ENCODE peak calls at places on chromosomes 5 and 9, in nine cellular contexts. M is A549, X is heart left ventricle, N is ovary, U is H1, Z is transverse colon, J is endothelial cell of umbilical vein, C is body of pancreas, G is right lobe of liver. E is an unnamed sample. For H3K9me3, the result is how much of the 10 kb centered on the place peaks cover.

GRCh38 chr5:59745422-59745863 is 148.1 kb downstream of the PDE4D start:
- DNase-seq in M (peak), X (peak), N (no peak), U (no peak), Z (peak), J (no peak), C (peak), G (no peak), E (no peak)

GRCh38 chr9:90140131-90140818 is 502.3 kb downstream of the DIRAS2 start:
- DNase-seq in M (no peak), X (no peak), N (no peak), U (no peak), Z (no peak), J (no peak), C (no peak), G (no peak), E (no peak)

GRCh38 chr9:30075451-30076199 is 2308.8 kb upstream of the ACO1 start:
- DNase-seq in M (peak), X (no peak), N (no peak), U (no peak), Z (no peak), J (no peak), C (no peak), G (no peak), E (no peak)

GRCh38 chr5:62786099-62786498 is 207.5 kb downstream of the LRRC70 start:
- DNase-seq in M (no peak), X (no peak), N (no peak), U (no peak), Z (no peak), J (no peak), C (no peak), G (no peak), E (no peak)

GRCh38 chr5:56516936-56517521 is 283.9 kb upstream of the ANKRD55 start:
- DNase-seq in M (no peak), X (no peak), N (no peak), U (no peak), Z (no peak), J (peak), C (peak), G (no peak), E (peak)

GRCh38 chr9:114371343-114371985 is 16.3 kb downstream of the AKNA start:
- DNase-seq in M (no peak), X (no peak), N (no peak), U (no peak), Z (no peak), J (no peak), C (no peak), G (no peak), E (no peak)

GRCh38 chr5:45697211-45697610 is 1.0 kb upstream of the HCN1 start:
- DNase-seq in M (no peak), X (no peak), N (no peak), U (no peak), Z (no peak), J (no peak), C (no peak), G (no peak), E (no peak)

GRCh38 chr9:111598730-111599091 is 736 bp downstream of the PTGR1 start:
- DNase-seq in M (no peak), X (peak), N (peak), U (no peak), Z (peak), J (peak), C (peak), G (no peak), E (peak)

GRCh38 chr9:16726023-16726422 is 144.4 kb downstream of the BNC2 start:
- DNase-seq in M (peak), X (no peak), N (no peak), U (no peak), Z (no peak), J (peak), C (no peak), G (no peak), E (peak)

GRCh38 chr9:129221233-129221632 is 43.2 kb upstream of the IER5L start:
- DNase-seq in M (no peak), X (no peak), N (no peak), U (no peak), Z (no peak), J (no peak), C (peak), G (no peak), E (peak)

GRCh38 chr5:60280943-60281342 is 387.4 kb upstream of the PDE4D start:
- DNase-seq in M (no peak), X (no peak), N (no peak), U (no peak), Z (no peak), J (no peak), C (no peak), G (no peak), E (no peak)

GRCh38 chr5:11793396-11793795 is 110.8 kb downstream of the CTNND2 start:
- DNase-seq in M (no peak), X (no peak), N (no peak), U (no peak), Z (no peak), J (no peak), C (no peak), G (no peak), E (no peak)

GRCh38 chr9:131275332-131276106 is 791 bp downstream of the FAM78A start:
- DNase-seq in M (no peak), X (peak), N (no peak), U (no peak), Z (peak), J (peak), C (no peak), G (no peak), E (no peak)

GRCh38 chr5:126780165-126780827 is 3.4 kb downstream of the LMNB1 start:
- DNase-seq in M (peak), X (no peak), N (peak), U (no peak), Z (peak), J (peak), C (peak), G (no peak), E (peak)

GRCh38 chr9:92035146-92035545 is 80.1 kb downstream of the SPTLC1 start:
- DNase-seq in M (no peak), X (no peak), N (no peak), U (no peak), Z (no peak), J (no peak), C (no peak), G (no peak), E (no peak)

GRCh38 chr5:51644976-51645375 is 261.7 kb downstream of the ISL1 start:
- DNase-seq in M (no peak), X (no peak), N (no peak), U (no peak), Z (no peak), J (no peak), C (no peak), G (no peak), E (no peak)

GRCh38 chr5:104444656-104445055 is 882.1 kb upstream of the NUDT12 start:
- DNase-seq in M (no peak), X (no peak), N (no peak), U (no peak), Z (no peak), J (no peak), C (no peak), G (no peak), E (no peak)

DNA sequence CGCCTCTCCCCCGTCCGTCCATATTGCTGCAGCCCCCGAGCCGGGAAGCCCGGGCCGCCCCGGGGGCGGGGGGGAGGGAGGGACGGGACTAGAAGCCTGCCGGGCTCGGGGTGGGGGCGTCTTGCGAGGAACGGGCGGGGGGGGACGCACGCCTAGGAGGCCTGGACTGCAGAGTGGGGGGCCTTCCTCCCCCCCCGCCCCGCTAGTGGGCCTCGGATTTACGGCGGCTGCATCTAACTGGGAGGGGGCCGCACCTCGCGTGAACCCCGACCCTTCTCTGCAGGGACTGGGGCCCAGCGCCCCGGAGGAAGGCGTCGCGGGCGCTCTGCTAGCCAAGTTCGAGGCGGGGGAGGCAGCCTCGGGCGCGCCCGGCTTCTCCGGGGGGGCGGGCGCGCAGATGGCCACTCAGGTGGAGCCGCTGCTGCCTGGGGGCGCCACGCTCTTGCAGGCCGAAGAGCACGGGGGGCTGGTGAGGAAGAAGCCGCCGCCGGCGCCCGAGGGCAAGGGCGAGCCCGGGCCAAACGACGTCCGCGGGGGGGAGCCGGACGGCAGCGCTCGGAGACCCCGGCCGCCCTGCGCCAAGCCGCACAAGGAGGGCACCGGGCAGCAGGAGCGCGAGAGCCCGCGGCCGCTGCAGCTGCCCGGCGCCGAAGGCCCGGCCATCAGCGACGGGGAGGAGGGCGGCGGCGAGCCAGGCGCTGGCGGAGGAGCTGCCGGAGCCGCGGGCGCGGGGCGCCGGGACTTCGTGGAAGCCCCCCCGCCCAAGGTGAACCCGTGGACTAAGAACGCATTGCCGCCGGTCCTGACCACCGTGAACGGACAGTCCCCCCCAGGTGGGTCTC is at the start of gene LARP1:
- DNase-seq in M (peak), X (peak), N (no peak), U (no peak), Z (peak), J (peak), C (peak), G (peak), E (peak)
- TF ChIP-seq POLR2A in M (no peak), X (no peak), N (no peak), U (no peak), Z (peak), J (no peak), C (peak), G (no peak), E (no peak)

DNA sequence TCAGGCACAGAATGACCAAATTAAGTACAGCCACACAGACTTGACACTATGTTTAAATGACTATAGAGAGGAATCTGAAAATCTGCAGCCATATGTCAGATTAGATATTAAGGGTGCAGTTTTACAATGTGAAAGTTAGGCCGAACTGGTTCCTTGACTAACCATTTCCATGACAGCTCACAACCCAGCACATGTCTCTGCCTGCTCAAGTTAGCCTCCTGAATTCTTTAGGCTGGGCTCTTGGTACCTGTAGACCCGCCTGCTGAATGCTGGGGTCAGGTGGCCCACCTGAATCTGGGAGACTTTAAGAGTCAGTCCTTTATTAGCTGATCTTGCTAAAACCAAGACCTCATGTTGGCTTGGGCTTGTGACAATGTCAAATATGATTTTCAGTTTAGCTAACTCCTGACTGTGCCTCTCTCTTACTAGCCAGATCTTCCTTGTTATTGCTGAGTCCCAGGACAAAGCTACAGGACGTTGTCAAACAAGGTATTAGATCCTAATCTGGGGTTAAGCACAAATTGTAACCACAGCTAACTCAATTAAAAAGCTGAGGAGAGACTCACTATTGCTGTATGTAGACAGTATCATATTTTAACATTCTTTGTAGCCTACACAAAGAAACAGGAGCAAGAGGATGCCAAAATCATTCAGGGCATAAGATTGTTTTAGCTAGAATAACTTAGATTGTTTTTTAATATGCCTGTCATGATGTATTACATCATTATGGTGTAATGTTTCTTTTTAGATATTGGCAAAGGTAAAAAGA is 490.9 kb downstream of the SEMA5A start:
- DNase-seq in M (no peak), X (no peak), N (no peak), U (no peak), Z (no peak), J (no peak), C (no peak), G (no peak), E (no peak)
- H3K9me3 ChIP-seq in M (under half), X (under half), N (under half), U (under half), Z (under half), J (under half), C (under half), G (under half), E (under half)

GRCh38 chr9:77752566-77752965 is 104.4 kb upstream of the GNA14 start:
- DNase-seq in M (no peak), X (no peak), N (no peak), U (no peak), Z (no peak), J (no peak), C (no peak), G (no peak), E (peak)
- TF ChIP-seq CTCF in M (no peak), X (no peak), N (no peak), U (no peak), Z (no peak), J (no peak), C (no peak), G (no peak), E (no peak)

DNA sequence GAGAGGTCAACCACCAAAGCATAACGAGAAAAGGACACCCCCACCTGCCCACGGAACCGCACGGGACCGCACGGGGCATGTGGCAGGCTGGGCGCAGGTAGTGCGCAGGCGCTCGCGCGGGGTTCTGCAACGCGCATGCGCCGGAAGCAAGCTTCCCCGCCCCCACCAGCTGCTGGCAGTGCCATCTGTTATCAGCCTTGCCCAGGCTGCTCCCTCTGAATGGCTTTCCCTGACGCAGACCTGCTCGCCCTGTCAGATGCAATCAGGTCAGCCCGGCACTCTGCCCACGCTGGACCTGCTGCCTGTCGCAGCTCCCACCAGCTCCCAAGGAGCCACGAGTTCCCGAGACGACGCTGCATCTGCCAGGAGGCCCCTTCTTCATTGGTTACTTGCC is 22.8 kb downstream of the PTCH1 start:
- DNase-seq in M (no peak), X (no peak), N (no peak), U (no peak), Z (peak), J (no peak), C (peak), G (no peak), E (no peak)
- TF ChIP-seq POLR2A in M (no peak), X (no peak), N (no peak), U (no peak), Z (no peak), J (no peak), C (no peak), G (no peak), E (no peak)

GRCh38 chr9:40926404-40927259 is 201.8 kb downstream of the FOXD4L6 start:
- DNase-seq in M (no peak), X (no peak), N (no peak), U (no peak), Z (no peak), J (no peak), C (no peak), G (no peak), E (no peak)

GRCh38 chr9:40925149-40925548 is 203.3 kb downstream of the FOXD4L6 start:
- DNase-seq in M (no peak), X (no peak), N (no peak), U (no peak), Z (no peak), J (no peak), C (no peak), G (no peak), E (no peak)

GRCh38 chr9:40927851-40928802 is 200.4 kb downstream of the FOXD4L6 start:
- DNase-seq in M (no peak), X (no peak), N (no peak), U (no peak), Z (no peak), J (no peak), C (no peak), G (no peak), E (no peak)

GRCh38 chr9:40927260-40927631 is 201.2 kb downstream of the FOXD4L6 start:
- DNase-seq in M (no peak), X (no peak), N (no peak), U (no peak), Z (no peak), J (no peak), C (no peak), G (no peak), E (no peak)

DNA sequence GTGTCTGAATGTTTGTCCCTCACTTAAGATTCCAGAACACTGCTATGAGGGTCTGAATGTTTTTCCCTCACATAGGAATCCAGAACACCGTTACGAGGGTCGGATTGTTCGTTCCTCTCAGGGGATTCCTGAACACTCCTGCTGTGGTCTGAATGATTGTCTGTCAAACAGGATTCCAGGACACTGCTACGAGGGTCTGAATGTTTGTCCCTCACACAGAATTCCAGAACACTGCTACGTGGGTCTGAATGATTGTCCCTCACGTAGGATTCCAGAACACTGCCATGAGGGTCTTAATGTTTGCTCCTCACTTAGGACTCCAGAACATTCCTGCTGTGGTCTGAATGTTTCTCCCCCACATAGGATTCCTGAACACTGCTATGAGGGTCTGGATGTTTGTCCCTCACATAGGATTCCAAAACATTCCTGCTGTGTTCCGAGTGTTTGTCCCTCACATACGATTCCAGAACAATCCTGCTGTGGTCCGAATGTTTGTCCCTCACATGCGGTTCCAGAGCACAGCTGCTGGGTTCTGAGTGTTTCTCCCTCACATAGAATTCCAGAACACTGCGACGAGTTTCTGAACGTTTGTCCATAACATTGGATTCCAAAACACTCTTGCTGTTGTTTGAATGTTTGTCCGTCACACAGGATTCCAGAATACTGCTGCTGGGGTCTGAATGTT is 199.5 kb downstream of the FOXD4L6 start:
- DNase-seq in M (no peak), X (no peak), N (no peak), U (no peak), Z (no peak), J (no peak), C (no peak), G (no peak), E (no peak)
- H3K9me3 ChIP-seq in M (half or more), X (half or more), N (under half), U (half or more), Z (half or more), J (under half), C (under half), G (under half), E (under half)

GRCh38 chr5:30413540-30413939 is 779.9 kb upstream of the CDH6 start:
- DNase-seq in M (no peak), X (no peak), N (no peak), U (no peak), Z (no peak), J (no peak), C (no peak), G (no peak), E (no peak)
- TF ChIP-seq CTCF in M (no peak), X (no peak), N (no peak), U (no peak), Z (no peak), J (no peak), C (no peak), G (no peak), E (no peak)

GRCh38 chr5:140672455-140673186 is 755 bp downstream of the DND1 start:
- DNase-seq in M (no peak), X (peak), N (peak), U (no peak), Z (no peak), J (peak), C (peak), G (peak), E (peak)

GRCh38 chr5:140674211-140674610 is 835 bp upstream of the DND1 start:
- DNase-seq in M (no peak), X (no peak), N (no peak), U (no peak), Z (no peak), J (no peak), C (no peak), G (no peak), E (no peak)

GRCh38 chr5:140671472-140672210 is 1.7 kb downstream of the DND1 start:
- DNase-seq in M (no peak), X (no peak), N (no peak), U (no peak), Z (peak), J (no peak), C (no peak), G (no peak), E (no peak)

GRCh38 chr5:140674629-140675028 is 1.3 kb upstream of the DND1 start:
- DNase-seq in M (no peak), X (no peak), N (no peak), U (no peak), Z (no peak), J (no peak), C (no peak), G (no peak), E (no peak)

DNA sequence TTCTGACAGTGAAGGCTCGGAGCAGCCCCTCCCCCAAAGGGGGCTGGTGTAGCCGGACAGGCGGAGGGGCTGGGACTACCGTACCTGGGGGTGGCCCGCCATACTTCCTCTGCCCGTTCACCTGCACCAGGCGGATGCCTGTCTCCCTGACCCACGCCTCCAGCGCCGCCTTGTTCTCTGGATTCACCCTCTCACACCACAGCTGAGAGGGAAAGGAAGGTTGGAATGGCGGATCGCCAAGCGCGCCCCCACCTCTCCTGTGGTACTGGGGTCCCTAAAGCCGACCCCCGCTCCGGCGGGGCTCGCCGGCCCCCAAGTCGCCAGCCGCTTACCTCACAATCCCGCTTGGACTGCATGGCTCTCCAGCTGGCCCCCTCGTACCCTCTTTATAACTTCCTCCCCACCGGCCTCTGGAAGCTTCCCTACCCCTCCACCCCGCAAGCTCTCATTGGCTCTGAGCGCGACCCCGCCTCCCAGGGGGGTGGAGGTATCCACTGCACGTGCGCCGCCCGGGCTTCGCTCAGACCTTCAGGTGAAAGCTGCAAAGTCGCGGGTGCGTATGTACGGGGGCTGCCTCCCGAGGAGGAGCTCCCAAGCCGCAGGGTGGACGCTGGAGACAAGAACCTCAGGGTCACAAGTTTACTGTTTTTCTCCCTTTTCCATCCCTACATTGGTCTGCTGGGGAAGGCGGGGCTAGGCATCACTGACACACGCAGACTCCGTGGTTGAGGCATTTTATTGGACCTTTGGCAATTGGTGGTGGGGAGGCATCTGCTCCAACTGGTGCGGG is at the start of gene DND1:
- DNase-seq in M (no peak), X (no peak), N (no peak), U (no peak), Z (no peak), J (no peak), C (no peak), G (no peak), E (no peak)
- TF ChIP-seq POLR2A in M (no peak), X (no peak), N (no peak), U (no peak), Z (no peak), J (no peak), C (no peak), G (no peak), E (no peak)

E was measured in thyroid gland.